ENCODE peak calls at places on chromosomes 12 and 14, in four cellular contexts. C, V, Z and T are unnamed samples.

GRCh38 chr14:38366374-38366773 is 110.5 kb upstream of the CLEC14A start:
- DNase-seq in V (no peak), Z (no peak), C (no peak), T (no peak)

GRCh38 chr12:47744005-47744651 is 14.6 kb downstream of the RAPGEF3 start:
- DNase-seq in Z (peak), C (peak), V (peak), T (no peak)

GRCh38 chr14:102255401-102256190 is 49.4 kb downstream of the MOK start:
- DNase-seq in Z (peak), C (no peak), V (peak), T (no peak)

GRCh38 chr14:52058346-52058745 is 10.5 kb downstream of the NID2 start:
- DNase-seq in Z (no peak), C (no peak), V (no peak), T (no peak)

GRCh38 chr12:108832730-108833354 is 24.5 kb downstream of the SSH1 start:
- DNase-seq in C (no peak), Z (peak), V (peak), T (no peak)

GRCh38 chr14:56491299-56492285 is 88.0 kb upstream of the TMEM260 start:
- DNase-seq in Z (peak), V (peak), C (peak), T (peak)

GRCh38 chr12:16349132-16349463 is 1.7 kb downstream of the MGST1 start:
- DNase-seq in C (peak), Z (peak), V (peak), T (no peak)

GRCh38 chr14:77498120-77498979 is at the start of gene ISM2:
- DNase-seq in C (peak), Z (peak), V (peak), T (no peak)

GRCh38 chr12:62435337-62436163 is 31.1 kb upstream of the MON2 start:
- DNase-seq in Z (peak), V (peak), C (peak), T (no peak)

GRCh38 chr12:39618701-39619100 is 902 bp downstream of the ABCD2 start:
- DNase-seq in C (no peak), V (no peak), Z (no peak), T (no peak)

GRCh38 chr14:103725739-103726395 is 10.3 kb downstream of the ZFYVE21 start:
- DNase-seq in C (no peak), Z (no peak), V (no peak), T (no peak)

GRCh38 chr14:93045211-93045674 is 70.5 kb downstream of the ITPK1 start:
- DNase-seq in V (no peak), Z (peak), C (no peak), T (no peak)

GRCh38 chr14:79598339-79598738 is 613.0 kb downstream of the DIO2 start:
- DNase-seq in V (no peak), C (no peak), Z (no peak), T (no peak)

GRCh38 chr12:6821674-6822433 is at the start of gene GPR162:
- DNase-seq in V (no peak), C (peak), Z (peak), T (no peak)

GRCh38 chr12:739349-739748 is 13.0 kb upstream of the WNK1 start:
- DNase-seq in V (no peak), Z (no peak), C (no peak), T (no peak)

GRCh38 chr12:737117-737739 is 15.2 kb upstream of the WNK1 start:
- DNase-seq in V (no peak), Z (no peak), C (no peak), T (no peak)

GRCh38 chr12:740921-741320 is 11.5 kb upstream of the WNK1 start:
- DNase-seq in V (no peak), Z (no peak), C (no peak), T (no peak)

DNA sequence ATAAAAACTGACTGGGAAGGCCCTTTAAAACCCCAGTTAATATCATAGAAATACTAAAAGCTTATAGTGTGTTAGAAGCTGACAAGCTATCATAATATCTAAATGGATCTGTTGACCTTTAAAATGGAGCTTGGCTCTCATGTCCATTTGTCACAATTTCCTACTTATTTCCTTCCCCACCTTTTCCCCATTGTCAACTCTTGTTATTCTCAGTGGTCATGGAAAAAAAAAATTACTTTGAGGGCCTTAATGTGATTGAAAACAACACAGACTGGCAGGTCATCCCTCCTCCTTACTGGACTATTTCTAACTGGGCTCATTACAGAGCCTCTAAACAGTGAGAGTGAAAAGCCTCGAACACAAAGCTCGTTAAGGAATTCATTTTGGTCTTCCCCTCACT is 13.7 kb upstream of the WNK1 start:
- DNase-seq in C (no peak), Z (no peak), V (no peak), T (no peak)
- H3K27ac ChIP-seq in C (no peak), Z (no peak), V (no peak), T (no peak)

GRCh38 chr14:69055125-69055524 is 76.0 kb upstream of the ACTN1 start:
- DNase-seq in Z (no peak), C (no peak), V (peak), T (no peak)

GRCh38 chr14:69052181-69052601 is 73.1 kb upstream of the ACTN1 start:
- DNase-seq in Z (no peak), V (no peak), C (no peak), T (no peak)

GRCh38 chr14:69054030-69054429 is 74.9 kb upstream of the ACTN1 start:
- DNase-seq in V (no peak), Z (no peak), C (no peak), T (no peak)

GRCh38 chr14:69056389-69056788 is 77.3 kb upstream of the ACTN1 start:
- DNase-seq in Z (no peak), V (peak), C (peak), T (no peak)

DNA sequence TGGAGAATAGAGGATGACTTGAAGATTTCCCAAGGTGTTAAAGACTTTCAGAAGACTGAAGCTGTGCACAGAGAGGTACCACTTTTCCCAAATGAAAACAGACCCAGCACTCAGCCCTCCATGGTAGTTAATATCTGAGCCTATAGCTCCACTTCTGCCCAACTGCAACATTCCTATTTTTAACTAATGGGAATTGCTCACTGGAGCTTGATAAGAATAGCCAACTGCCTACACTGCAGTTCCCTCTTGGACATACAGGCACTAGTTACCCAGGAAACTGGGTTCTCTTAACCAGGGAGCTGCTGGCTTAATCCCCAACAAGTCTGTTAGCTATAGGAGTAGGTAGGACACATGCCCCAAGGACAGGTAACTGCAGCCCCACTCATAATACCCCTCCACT is 76.9 kb upstream of the ACTN1 start:
- DNase-seq in Z (no peak), V (no peak), C (no peak), T (no peak)
- H3K27ac ChIP-seq in Z (no peak), V (no peak), C (no peak), T (no peak)

GRCh38 chr12:122851820-122852219 is 16.6 kb downstream of the HIP1R start:
- DNase-seq in V (peak), Z (peak), C (no peak), T (no peak)
- H3K27ac ChIP-seq in V (peak), Z (no peak), C (no peak), T (peak)

GRCh38 chr12:27651201-27651600 is 45.0 kb upstream of the REP15 start:
- DNase-seq in C (no peak), Z (no peak), V (no peak), T (no peak)

GRCh38 chr12:27646149-27646548 is 50.1 kb upstream of the REP15 start:
- DNase-seq in C (no peak), V (no peak), Z (no peak), T (no peak)

GRCh38 chr12:27650011-27650410 is 46.2 kb upstream of the REP15 start:
- DNase-seq in V (no peak), C (no peak), Z (no peak), T (no peak)

GRCh38 chr12:27644446-27644845 is 51.8 kb upstream of the REP15 start:
- DNase-seq in V (no peak), C (peak), Z (no peak), T (no peak)

GRCh38 chr12:27645671-27646070 is 50.6 kb upstream of the REP15 start:
- DNase-seq in C (no peak), Z (no peak), V (no peak), T (no peak)
- H3K27ac ChIP-seq in C (no peak), Z (no peak), V (no peak), T (no peak)

GRCh38 chr14:60106341-60106740 is 14.6 kb downstream of the PCNX4 start:
- DNase-seq in Z (no peak), C (peak), V (no peak), T (no peak)
- H3K27ac ChIP-seq in Z (no peak), C (peak), V (no peak), T (no peak)